ENCODE peak calls at places on chromosomes 12 and 14, in six cellular contexts. R is cardiac muscle cell, M is kidney epithelial cell, I is choroid plexus epithelial cell, N is H1, W is mammary epithelial cell. H is an unnamed sample.

GRCh38 chr14:36519431-36520321 is at the start of gene NKX2-1:
- DNase-seq in R (no peak), M (no peak), I (no peak), N (no peak), W (no peak), H (no peak)

GRCh38 chr12:26011099-26011498 is 52.6 kb downstream of the RASSF8 start:
- DNase-seq in R (peak; percentile 89), M (no peak), I (peak; percentile 61), N (no peak), W (peak; percentile 34), H (peak; percentile 23)

GRCh38 chr12:105330938-105331804 is 680 bp downstream of the C12orf75 start:
- DNase-seq in R (no peak), M (no peak), I (no peak), N (no peak), W (peak; percentile 27), H (peak; percentile 19)

GRCh38 chr14:84657866-84658385 is 872.0 kb upstream of the FLRT2 start:
- DNase-seq in R (no peak), M (no peak), I (no peak), N (no peak), W (no peak), H (no peak)

GRCh38 chr12:41459815-41460214 is 271.7 kb downstream of the PDZRN4 start:
- DNase-seq in R (no peak), M (no peak), I (no peak), N (no peak), W (no peak), H (no peak)

GRCh38 chr12:52677671-52678070 is 2.5 kb downstream of the KRT1 start:
- DNase-seq in R (no peak), M (no peak), I (no peak), N (no peak), W (no peak), H (no peak)

GRCh38 chr12:44507471-44507870 is 368.6 kb downstream of the NELL2 start:
- DNase-seq in R (no peak), M (no peak), I (no peak), N (no peak), W (no peak), H (no peak)

GRCh38 chr14:49220492-49220891 is 365.7 kb downstream of the RPS29 start:
- DNase-seq in R (no peak), M (no peak), I (no peak), N (no peak), W (no peak), H (no peak)

GRCh38 chr12:106086696-106087095 is 52.1 kb downstream of the NUAK1 start:
- DNase-seq in R (no peak), M (no peak), I (no peak), N (no peak), W (no peak), H (no peak)

GRCh38 chr12:59820594-59821011 is 224.8 kb downstream of the SLC16A7 start:
- DNase-seq in R (no peak), M (no peak), I (no peak), N (no peak), W (no peak), H (no peak)

GRCh38 chr12:92968201-92968813 is 39.2 kb upstream of the EEA1 start:
- DNase-seq in R (no peak), M (no peak), I (no peak), N (no peak), W (no peak), H (peak; percentile 47)

GRCh38 chr12:102429211-102429610 is 51.2 kb downstream of the IGF1 start:
- DNase-seq in R (no peak), M (no peak), I (no peak), N (no peak), W (no peak), H (no peak)

GRCh38 chr14:71235865-71236264 is 328.6 kb downstream of the PCNX1 start:
- DNase-seq in R (peak; percentile 33), M (no peak), I (no peak), N (no peak), W (no peak), H (no peak)

GRCh38 chr12:113149361-113150150 is at the start of gene CFAP73:
- DNase-seq in R (peak; percentile 96), M (peak; percentile 88), I (peak; percentile 94), N (peak; percentile 79), W (peak; percentile 78), H (peak; percentile 71)

GRCh38 chr14:54136894-54137665 is 180.5 kb upstream of the BMP4 start:
- DNase-seq in R (no peak), M (no peak), I (no peak), N (no peak), W (no peak), H (no peak)

GRCh38 chr12:99435095-99435791 is 212.3 kb upstream of the GARIN6 start:
- DNase-seq in R (no peak), M (no peak), I (no peak), N (no peak), W (no peak), H (no peak)

GRCh38 chr12:20011200-20011599 is 357.1 kb upstream of the PDE3A start:
- DNase-seq in R (peak; percentile 47), M (no peak), I (peak; percentile 71), N (no peak), W (no peak), H (no peak)

GRCh38 chr12:56086608-56087007 is 6.6 kb downstream of the ERBB3 start:
- DNase-seq in R (no peak), M (no peak), I (no peak), N (no peak), W (no peak), H (no peak)

GRCh38 chr14:24282736-24283135 is 11.3 kb upstream of the RABGGTA start:
- DNase-seq in R (no peak), M (no peak), I (no peak), N (no peak), W (no peak), H (no peak)

GRCh38 chr14:100619382-100620305 is 32.4 kb upstream of the BEGAIN start:
- DNase-seq in R (no peak), M (no peak), I (no peak), N (no peak), W (no peak), H (no peak)

GRCh38 chr12:9796916-9797315 is 30.4 kb upstream of the KLRF1 start:
- DNase-seq in R (no peak), M (no peak), I (no peak), N (no peak), W (no peak), H (no peak)

GRCh38 chr12:54744590-54744989 is 96.4 kb upstream of the DCD start:
- DNase-seq in R (no peak), M (no peak), I (no peak), N (no peak), W (no peak), H (no peak)

GRCh38 chr14:57692671-57693070 is 173.2 kb downstream of the SLC35F4 start:
- DNase-seq in R (peak; percentile 83), M (peak; percentile 28), I (peak; percentile 81), N (no peak), W (peak; percentile 41), H (peak; percentile 80)

GRCh38 chr14:87566986-87567385 is 426.0 kb downstream of the GALC start:
- DNase-seq in R (no peak), M (peak; percentile 16), I (no peak), N (no peak), W (no peak), H (no peak)

GRCh38 chr14:77485901-77486678 is 12.5 kb downstream of the ISM2 start:
- DNase-seq in R (no peak), M (peak; percentile 56), I (peak; percentile 46), N (no peak), W (peak; percentile 54), H (peak; percentile 80)

GRCh38 chr14:70045715-70046535 is 142.8 kb downstream of the SLC8A3 start:
- DNase-seq in R (peak; percentile 79), M (no peak), I (peak; percentile 70), N (peak; percentile 63), W (peak; percentile 50), H (peak; percentile 79)
- TF ChIP-seq CTCF in R (peak; percentile 80), M (peak; percentile 85), I (peak; percentile 82), N (peak; percentile 95), W (peak; percentile 96), H (peak; percentile 79)

GRCh38 chr12:1630827-1631591 is 2.0 kb downstream of the WNT5B start:
- DNase-seq in R (peak; percentile 47), M (no peak), I (peak; percentile 77), N (no peak), W (no peak), H (no peak)
- TF ChIP-seq CTCF in R (no peak), M (no peak), I (peak; percentile 40), N (no peak), W (no peak), H (no peak)

GRCh38 chr12:76201316-76201715 is 116.8 kb upstream of the NAP1L1 start:
- DNase-seq in R (no peak), M (no peak), I (no peak), N (no peak), W (no peak), H (no peak)
- TF ChIP-seq CTCF in R (no peak), M (no peak), I (no peak), N (no peak), W (no peak), H (no peak)

GRCh38 chr12:132427999-132428871 is 61.7 kb upstream of the FBRSL1 start:
- DNase-seq in R (no peak), M (no peak), I (peak; percentile 44), N (no peak), W (no peak), H (no peak)
- TF ChIP-seq CTCF in R (no peak), M (no peak), I (no peak), N (no peak), W (no peak), H (no peak)